ENCODE peak calls at places on chromosomes 3 and 15, in six cellular contexts. Y is cardiac muscle cell; H is CD8-positive, alpha-beta T cell; D is adrenal gland; J is uterus; O is endothelial cell of umbilical vein. V is an unnamed sample.

GRCh38 chr15:58627706-58628105 is 121.8 kb downstream of the ADAM10 start:
- DNase-seq in Y (no peak), H (no peak), D (no peak), J (no peak), O (peak; percentile 49), V (no peak)

GRCh38 chr3:141367038-141367730 is 1.1 kb upstream of the ZBTB38 start:
- DNase-seq in Y (no peak), H (no peak), D (no peak), J (peak; percentile 33), O (peak; percentile 85), V (no peak)

GRCh38 chr3:108320746-108321350 is 24.5 kb downstream of the HHLA2 start:
- DNase-seq in Y (no peak), H (no peak), D (no peak), J (no peak), O (no peak), V (no peak)

GRCh38 chr3:36591959-36592358 is 172.4 kb downstream of the DCLK3 start:
- DNase-seq in Y (no peak), H (no peak), D (no peak), J (no peak), O (no peak), V (no peak)

GRCh38 chr15:52563499-52564060 is 5.2 kb downstream of the ARPP19 start:
- DNase-seq in Y (no peak), H (no peak), D (no peak), J (no peak), O (no peak), V (no peak)

GRCh38 chr3:184349563-184350470 is 11.6 kb downstream of the CLCN2 start:
- DNase-seq in Y (no peak), H (no peak), D (no peak), J (no peak), O (no peak), V (no peak)

GRCh38 chr3:116135462-116135861 is 309.8 kb downstream of the LSAMP start:
- DNase-seq in Y (peak; percentile 53), H (no peak), D (peak; percentile 20), J (peak; percentile 60), O (peak; percentile 1), V (peak; percentile 86)

GRCh38 chr3:141235661-141236171 is 4.1 kb downstream of the PXYLP1 start:
- DNase-seq in Y (peak; percentile 10), H (no peak), D (no peak), J (no peak), O (no peak), V (no peak)

GRCh38 chr15:62741106-62741505 is 301.4 kb upstream of the TPM1 start:
- DNase-seq in Y (no peak), H (no peak), D (no peak), J (no peak), O (no peak), V (no peak)

GRCh38 chr3:131338948-131339640 is 42.5 kb upstream of the NUDT16 start:
- DNase-seq in Y (no peak), H (no peak), D (no peak), J (no peak), O (no peak), V (no peak)

GRCh38 chr15:79472446-79472845 is 40.3 kb downstream of the MINAR1 start:
- DNase-seq in Y (no peak), H (no peak), D (no peak), J (no peak), O (no peak), V (no peak)

GRCh38 chr3:62246094-62246493 is 127.3 kb downstream of the FEZF2 start:
- DNase-seq in Y (no peak), H (no peak), D (no peak), J (no peak), O (no peak), V (no peak)

GRCh38 chr15:67735896-67736295 is 89.4 kb upstream of the SKOR1 start:
- DNase-seq in Y (no peak), H (no peak), D (no peak), J (no peak), O (no peak), V (no peak)

GRCh38 chr3:197002701-197003454 is 26.7 kb downstream of the MELTF start:
- DNase-seq in Y (peak; percentile 84), H (peak; percentile 86), D (peak; percentile 68), J (peak; percentile 80), O (peak; percentile 47), V (peak; percentile 84)

GRCh38 chr15:27237319-27237939 is 266.4 kb downstream of the GABRG3 start:
- DNase-seq in Y (no peak), H (no peak), D (no peak), J (no peak), O (no peak), V (no peak)

GRCh38 chr3:59817511-59817910 is 767.7 kb upstream of the CFAP20DC start:
- DNase-seq in Y (no peak), H (no peak), D (no peak), J (no peak), O (no peak), V (no peak)

GRCh38 chr3:119352235-119352634 is 58.1 kb downstream of the ARHGAP31 start:
- DNase-seq in Y (no peak), H (peak; percentile 53), D (no peak), J (no peak), O (no peak), V (no peak)

GRCh38 chr3:82163907-82164520 is 402.6 kb upstream of the GBE1 start:
- DNase-seq in Y (no peak), H (no peak), D (no peak), J (no peak), O (peak; percentile 7), V (no peak)

GRCh38 chr3:171809513-171810277 is 588 bp downstream of the PLD1 start:
- DNase-seq in Y (peak; percentile 87), H (peak; percentile 68), D (peak; percentile 94), J (peak; percentile 94), O (peak; percentile 85), V (peak; percentile 58)

GRCh38 chr3:11391930-11392688 is 119.9 kb downstream of the ATG7 start:
- DNase-seq in Y (no peak), H (no peak), D (no peak), J (no peak), O (peak; percentile 42), V (no peak)

GRCh38 chr15:65937476-65937875 is 68.2 kb downstream of the RAB11A start:
- DNase-seq in Y (no peak), H (no peak), D (peak; percentile 55), J (no peak), O (peak; percentile 11), V (peak; percentile 30)

GRCh38 chr3:172808969-172809546 is 58.5 kb downstream of the ECT2 start:
- DNase-seq in Y (peak; percentile 72), H (no peak), D (no peak), J (no peak), O (peak; percentile 63), V (no peak)

GRCh38 chr3:111978833-111979688 is at the start of gene ABHD10:
- DNase-seq in Y (peak; percentile 98), H (peak; percentile 97), D (peak; percentile 98), J (peak; percentile 96), O (peak; percentile 99), V (peak; percentile 96)

GRCh38 chr3:111978493-111978832 is 363 bp upstream of the ABHD10 start:
- DNase-seq in Y (no peak), H (no peak), D (no peak), J (no peak), O (no peak), V (no peak)

GRCh38 chr3:111980716-111981456 is 2.1 kb downstream of the ABHD10 start:
- DNase-seq in Y (no peak), H (no peak), D (no peak), J (no peak), O (no peak), V (no peak)

GRCh38 chr3:111979689-111980025 is 831 bp downstream of the ABHD10 start:
- DNase-seq in Y (no peak), H (no peak), D (no peak), J (no peak), O (no peak), V (no peak)

DNA sequence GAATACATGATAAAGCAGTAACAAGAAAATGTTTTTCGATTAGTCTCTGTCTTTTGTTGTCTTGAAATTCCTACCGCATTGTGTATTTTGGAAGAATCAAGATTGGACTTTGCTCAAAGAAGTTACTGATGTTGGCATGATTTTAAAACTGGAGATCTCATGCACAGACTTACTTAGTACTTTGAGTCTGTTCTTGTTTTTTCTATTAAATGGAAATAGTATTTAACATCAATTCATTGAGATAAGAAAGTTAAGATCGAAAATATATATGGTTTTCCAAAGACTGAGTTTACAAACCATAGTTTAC is 2.6 kb downstream of the ABHD10 start:
- DNase-seq in Y (no peak), H (no peak), D (no peak), J (no peak), O (no peak), V (no peak)
- H3K4me3 ChIP-seq in Y (no peak overlapping the region), H (no peak overlapping the region), D (no peak overlapping the region), J (no peak overlapping the region), O (no peak overlapping the region), V (no peak overlapping the region)

DNA sequence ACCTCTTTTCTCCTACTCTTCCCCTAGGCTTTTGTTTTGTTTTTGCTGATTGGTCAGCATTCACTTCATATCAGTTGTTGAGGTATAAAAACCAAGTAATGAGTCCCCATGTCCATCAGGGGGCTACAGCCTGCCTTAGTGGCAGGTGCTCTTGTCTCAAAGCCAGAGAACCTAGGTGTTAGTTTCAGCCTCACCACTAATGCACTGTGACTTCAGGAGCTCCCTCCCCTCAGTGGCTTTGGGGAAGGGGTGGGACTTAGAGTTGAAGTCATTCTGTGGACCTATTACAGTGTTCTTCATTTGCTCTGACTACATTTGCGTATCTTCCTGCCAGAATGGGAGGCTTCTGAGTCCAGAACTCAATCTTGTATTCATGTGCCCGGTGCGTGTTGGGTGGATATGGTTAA is 41.6 kb downstream of the NR2C2 start:
- DNase-seq in Y (peak; percentile 7), H (no peak), D (no peak), J (no peak), O (no peak), V (no peak)
- TF ChIP-seq CTCF in Y (no peak), H (no peak), D (no peak), J (no peak), O (no peak), V (peak; percentile 18)

GRCh38 chr3:152276688-152277087 is 8.0 kb downstream of the MBNL1 start:
- DNase-seq in Y (no peak), H (no peak), D (no peak), J (no peak), O (no peak), V (no peak)
- H3K4me3 ChIP-seq in Y (no peak overlapping the region), H (peak overlapping the region; percentile 1), D (no peak overlapping the region), J (no peak overlapping the region), O (no peak overlapping the region), V (no peak overlapping the region)

GRCh38 chr3:121852256-121852655 is 17.2 kb downstream of the EAF2 start:
- DNase-seq in Y (no peak), H (no peak), D (no peak), J (no peak), O (no peak), V (no peak)

DNA sequence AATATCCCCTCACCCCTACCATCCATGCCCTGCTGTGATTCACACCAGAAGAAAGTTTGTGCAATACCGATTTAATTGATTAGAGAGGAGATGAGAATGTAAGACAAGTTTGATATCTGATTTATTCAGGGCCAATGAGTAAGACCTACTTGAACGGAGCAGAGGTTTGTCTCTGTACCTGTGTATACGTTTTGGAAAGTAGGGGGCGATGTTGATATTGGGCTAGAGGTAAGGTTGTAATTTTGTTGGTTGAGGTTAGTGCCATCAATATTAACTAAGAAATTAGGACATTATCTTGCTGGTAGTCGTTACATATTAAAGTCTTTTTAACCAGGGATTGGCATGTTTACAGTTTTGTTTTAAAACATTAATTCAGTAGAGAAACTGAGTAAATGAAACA is 20.5 kb downstream of the EAF2 start:
- DNase-seq in Y (peak; percentile 5), H (no peak), D (no peak), J (no peak), O (peak; percentile 8), V (no peak)
- TF ChIP-seq CTCF in Y (peak; percentile 42), H (no peak), D (no peak), J (no peak), O (no peak), V (peak; percentile 49)